ENCODE peak calls at places on chromosomes 3 and 15, in six cellular contexts. T is CD4-positive, CD25-positive, alpha-beta regulatory T cell; I is AG10803; Y is naive thymus-derived CD4-positive, alpha-beta T cell; K is lung; A is CD8-positive, alpha-beta memory T cell. E is an unnamed sample.

GRCh38 chr3:13235897-13236296 is 162.7 kb upstream of the IQSEC1 start:
- DNase-seq in K (no peak), Y (no peak), I (no peak), A (no peak), T (no peak), E (no peak)

GRCh38 chr15:89885611-89886010 is 8.2 kb downstream of the AP3S2 start:
- DNase-seq in T (no peak), A (no peak), K (no peak), Y (no peak), I (peak), E (peak)

GRCh38 chr3:37824954-37825328 is 36.7 kb upstream of the CTDSPL start:
- DNase-seq in Y (no peak), T (no peak), I (no peak), K (no peak), A (no peak), E (no peak)

GRCh38 chr15:96586901-96587300 is 256.4 kb downstream of the NR2F2 start:
- DNase-seq in A (no peak), K (no peak), T (no peak), I (no peak), Y (no peak), E (no peak)

GRCh38 chr15:23074684-23075083 is 35.3 kb upstream of the TUBGCP5 start:
- DNase-seq in T (no peak), I (peak), A (no peak), Y (no peak), K (no peak), E (peak)

GRCh38 chr15:70165811-70166284 is 68.1 kb upstream of the TLE3 start:
- DNase-seq in K (no peak), Y (no peak), A (no peak), I (peak), T (no peak), E (no peak)

GRCh38 chr3:138125548-138126221 is 6.5 kb downstream of the A4GNT start:
- DNase-seq in A (no peak), Y (no peak), T (no peak), K (no peak), I (peak), E (peak)

GRCh38 chr15:31062310-31062964 is 39.1 kb downstream of the TRPM1 start:
- DNase-seq in T (no peak), Y (no peak), A (no peak), K (no peak), I (peak), E (peak)

GRCh38 chr3:24495334-24495994 is 814 bp upstream of the THRB start:
- DNase-seq in I (no peak), Y (no peak), K (peak), A (no peak), T (no peak), E (no peak)

GRCh38 chr3:27093771-27094170 is 275.4 kb downstream of the NEK10 start:
- DNase-seq in K (no peak), I (no peak), T (no peak), A (no peak), Y (no peak), E (peak)

GRCh38 chr15:39585394-39585841 is 4.5 kb downstream of the THBS1 start:
- DNase-seq in T (no peak), K (no peak), A (no peak), I (peak), Y (no peak), E (peak)

GRCh38 chr3:72259755-72260589 is 475.0 kb upstream of the PROK2 start:
- DNase-seq in K (no peak), I (no peak), T (peak), A (no peak), Y (no peak), E (peak)

GRCh38 chr3:42216820-42217416 is 49.1 kb downstream of the CCK start:
- DNase-seq in A (no peak), Y (peak), T (peak), K (no peak), I (peak), E (peak)

GRCh38 chr3:10322355-10322715 is 1.4 kb upstream of the SEC13 start:
- DNase-seq in Y (no peak), T (peak), A (no peak), K (no peak), I (no peak), E (no peak)

GRCh38 chr3:48187579-48188265 is 495 bp downstream of the CDC25A start:
- DNase-seq in Y (no peak), K (no peak), I (no peak), A (peak), T (no peak), E (no peak)

GRCh38 chr3:14725015-14725431 is 50.1 kb downstream of the C3orf20 start:
- DNase-seq in T (no peak), I (peak), K (no peak), A (no peak), Y (no peak), E (peak)

GRCh38 chr15:72948662-72949061 is 103.6 kb upstream of the NEO1 start:
- DNase-seq in Y (no peak), A (no peak), I (no peak), T (no peak), K (no peak), E (no peak)

GRCh38 chr3:19931180-19931692 is 2.8 kb downstream of the EFHB start:
- DNase-seq in T (no peak), K (no peak), Y (no peak), I (no peak), A (no peak), E (no peak)

GRCh38 chr3:11140054-11140712 is 14.1 kb upstream of the HRH1 start:
- DNase-seq in Y (no peak), T (peak), A (no peak), I (no peak), K (peak), E (peak)

GRCh38 chr3:53342353-53342752 is 5.0 kb downstream of the DCP1A start:
- DNase-seq in T (no peak), A (no peak), K (no peak), I (no peak), Y (no peak), E (peak)

GRCh38 chr3:35965908-35966307 is 326.6 kb downstream of the ARPP21 start:
- DNase-seq in Y (no peak), K (no peak), A (no peak), I (peak), T (peak), E (peak)

DNA sequence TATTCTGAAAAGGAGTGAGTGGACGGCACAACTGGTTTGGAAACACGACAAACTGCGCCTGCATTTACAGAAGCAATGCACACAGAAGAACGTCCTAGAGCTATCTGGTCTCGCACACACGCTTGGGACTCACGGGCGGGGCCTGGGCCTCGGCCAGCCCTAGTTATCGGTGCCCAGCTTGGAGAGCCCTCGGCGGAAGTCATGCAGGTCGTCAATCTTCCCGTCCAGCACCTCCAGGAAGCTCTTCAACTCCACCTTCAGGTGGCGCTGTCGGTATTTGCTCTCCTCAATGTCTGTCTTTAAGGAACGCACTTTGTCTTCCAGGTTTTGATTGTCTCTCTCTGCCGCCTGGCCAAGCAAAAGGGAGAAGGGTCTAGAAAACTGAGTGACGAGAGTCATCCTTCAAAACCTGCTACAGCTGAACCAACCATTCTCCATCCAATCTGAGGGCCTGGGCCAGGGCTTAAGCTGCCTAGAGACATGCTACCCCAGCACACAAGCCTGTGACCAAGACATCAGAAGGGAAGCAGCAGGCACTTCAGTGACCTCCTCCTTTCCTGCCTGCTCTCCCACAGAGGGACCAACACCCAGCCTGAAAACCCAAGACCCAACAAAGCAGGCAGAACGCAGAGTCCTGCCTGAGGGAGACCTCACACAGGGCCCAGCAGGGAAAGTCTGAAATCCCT is 40.3 kb downstream of the WHAMM start:
- DNase-seq in A (no peak), T (peak), Y (peak), I (peak), K (peak), E (peak)
- H3K4me3 ChIP-seq in A (no peak), T (no peak), Y (no peak), I (no peak), K (no peak), E (no peak)

GRCh38 chr15:73988075-73988969 is 3.8 kb downstream of the STOML1 start:
- DNase-seq in I (no peak), Y (no peak), K (no peak), T (no peak), A (no peak), E (peak)
- H3K4me3 ChIP-seq in I (no peak), Y (no peak), K (no peak), T (no peak), A (no peak), E (no peak)

DNA sequence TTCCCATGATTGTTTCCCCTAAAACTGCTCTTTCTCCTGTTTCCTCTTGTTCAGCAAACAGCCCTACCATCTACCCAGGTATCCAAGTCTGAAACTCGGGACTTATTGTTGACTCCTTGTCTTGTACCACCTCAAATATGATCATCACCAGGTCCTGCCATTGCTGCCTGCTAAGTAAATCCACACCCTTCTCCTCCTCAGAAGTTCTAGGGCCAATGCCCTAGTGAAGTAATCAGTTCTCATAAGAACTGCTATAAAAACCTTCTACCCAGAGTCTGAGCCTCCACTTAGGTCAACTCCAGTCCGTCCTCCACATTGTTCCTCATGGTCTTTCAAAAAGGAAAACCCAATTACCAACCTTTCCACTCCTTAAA is 77.0 kb upstream of the IL12A start:
- DNase-seq in Y (no peak), A (no peak), I (no peak), T (peak), K (no peak), E (no peak)
- H3K4me3 ChIP-seq in Y (peak), A (peak), I (no peak), T (peak), K (no peak), E (no peak)

DNA sequence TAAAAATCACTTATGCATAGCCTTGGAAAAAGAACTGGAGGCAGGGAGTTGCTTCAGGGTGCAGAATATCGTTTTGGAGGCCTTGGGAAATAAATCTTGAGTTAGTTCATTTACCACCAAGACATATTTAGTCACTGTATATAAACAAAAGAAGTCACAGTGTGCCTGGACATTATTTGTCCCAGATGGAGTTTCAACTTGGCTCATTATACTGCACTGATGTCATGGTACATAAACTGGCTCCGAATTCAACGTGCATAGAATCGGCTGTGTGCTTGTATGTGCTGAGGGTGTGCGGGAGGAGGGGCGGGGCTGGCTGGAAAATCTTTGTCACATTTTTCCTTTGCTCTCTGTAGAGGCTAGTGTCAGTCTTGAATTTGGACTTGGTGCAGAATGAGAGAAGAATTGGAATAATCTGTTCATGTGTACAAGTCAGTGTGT is 86.6 kb downstream of the FNDC3B start:
- DNase-seq in I (peak), K (peak), Y (no peak), T (no peak), A (no peak), E (peak)
- H3K4me3 ChIP-seq in I (no peak), K (no peak), Y (no peak), T (no peak), A (no peak), E (no peak)

E was measured in fibroblast of mammary gland.